ENCODE peak calls at places on chromosomes 12 and 14, in ten cellular contexts. A is activated T-helper 1 cell treated with Interleukin-2 at 50 U/mL for 16 hours; Y is left ventricle myocardium superior; K is effector memory CD8-positive, alpha-beta T cell; N is uterus; U is NCI-H69; D is activated T-cell treated with anti-CD3 and anti-CD28 coated beads for 1 hour; C is HCT116; L is ELR; P is transverse colon. H is an unnamed sample.
A peak's percentile ranks its signal among the peaks of the same experiment; 100 is the strongest.

GRCh38 chr14:94157195-94157594 is 16.9 kb upstream of the PPP4R4 start:
- DNase-seq in A (no peak), Y (no peak), K (no peak), N (no peak), U (peak; percentile 77), D (no peak), C (no peak), L (no peak), P (no peak), H (no peak)

GRCh38 chr12:111056618-111057521 is 136.5 kb upstream of the MYL2 start:
- DNase-seq in A (peak; percentile 47), Y (no peak), K (peak; percentile 43), N (no peak), U (peak; percentile 47), D (peak; percentile 34), C (no peak), L (no peak), P (peak; percentile 22), H (no peak)

GRCh38 chr12:59850268-59850667 is 254.4 kb downstream of the SLC16A7 start:
- DNase-seq in A (no peak), Y (no peak), K (no peak), N (no peak), U (no peak), D (no peak), C (no peak), L (no peak), P (no peak), H (no peak)

GRCh38 chr12:52496590-52497071 is 3.6 kb upstream of the KRT6A start:
- DNase-seq in A (no peak), Y (no peak), K (no peak), N (peak; percentile 44), U (no peak), D (no peak), C (peak; percentile 80), L (peak; percentile 76), P (no peak), H (no peak)

GRCh38 chr12:27618836-27619235 is 77.4 kb upstream of the REP15 start:
- DNase-seq in A (no peak), Y (no peak), K (no peak), N (no peak), U (no peak), D (no peak), C (no peak), L (no peak), P (no peak), H (no peak)

GRCh38 chr12:44921736-44922135 is 45.6 kb upstream of the NELL2 start:
- DNase-seq in A (no peak), Y (no peak), K (no peak), N (no peak), U (no peak), D (no peak), C (no peak), L (no peak), P (no peak), H (no peak)

GRCh38 chr14:100317897-100318808 is 5.0 kb upstream of the SLC25A47 start:
- DNase-seq in A (peak; percentile 60), Y (peak; percentile 91), K (peak; percentile 75), N (peak; percentile 76), U (peak; percentile 40), D (peak; percentile 66), C (peak; percentile 35), L (peak; percentile 50), P (peak; percentile 78), H (no peak)

GRCh38 chr12:34219046-34219770 is 196.9 kb downstream of the ALG10 start:
- DNase-seq in A (no peak), Y (no peak), K (no peak), N (no peak), U (no peak), D (peak; percentile 2), C (no peak), L (no peak), P (no peak), H (no peak)

GRCh38 chr14:50260511-50260910 is 29.1 kb upstream of the SOS2 start:
- DNase-seq in A (no peak), Y (no peak), K (no peak), N (no peak), U (peak; percentile 54), D (no peak), C (peak; percentile 3), L (peak; percentile 62), P (no peak), H (no peak)

GRCh38 chr14:65780566-65780965 is 368.0 kb downstream of the FUT8 start:
- DNase-seq in A (no peak), Y (no peak), K (no peak), N (no peak), U (peak; percentile 64), D (no peak), C (no peak), L (no peak), P (no peak), H (no peak)

GRCh38 chr12:120361506-120362208 is 7.3 kb downstream of the MSI1 start:
- DNase-seq in A (no peak), Y (peak; percentile 76), K (no peak), N (peak; percentile 45), U (peak; percentile 99), D (no peak), C (no peak), L (peak; percentile 24), P (peak; percentile 28), H (peak; percentile 92)

GRCh38 chr14:44369401-44370123 is 137.5 kb downstream of the FSCB start:
- DNase-seq in A (no peak), Y (no peak), K (no peak), N (no peak), U (peak; percentile 60), D (no peak), C (no peak), L (no peak), P (no peak), H (no peak)

GRCh38 chr12:124754949-124755800 is 108.5 kb downstream of the SCARB1 start:
- DNase-seq in A (no peak), Y (peak; percentile 91), K (peak; percentile 44), N (peak; percentile 88), U (peak; percentile 98), D (no peak), C (no peak), L (peak; percentile 29), P (peak; percentile 73), H (peak; percentile 87)

GRCh38 chr12:116183741-116184141 is 93.8 kb downstream of the MED13L start:
- DNase-seq in A (no peak), Y (no peak), K (no peak), N (no peak), U (no peak), D (no peak), C (no peak), L (peak; percentile 25), P (no peak), H (no peak)

GRCh38 chr12:124077730-124078129 is 104.7 kb downstream of the ZNF664 start:
- DNase-seq in A (no peak), Y (no peak), K (no peak), N (no peak), U (no peak), D (no peak), C (no peak), L (no peak), P (no peak), H (no peak)

GRCh38 chr14:51342226-51342625 is 102.2 kb downstream of the TMX1 start:
- DNase-seq in A (no peak), Y (no peak), K (no peak), N (no peak), U (peak; percentile 41), D (no peak), C (no peak), L (peak; percentile 85), P (no peak), H (no peak)

GRCh38 chr12:76313289-76313688 is 34.9 kb downstream of the BBS10 start:
- DNase-seq in A (no peak), Y (no peak), K (no peak), N (no peak), U (peak; percentile 37), D (no peak), C (no peak), L (no peak), P (no peak), H (no peak)

GRCh38 chr12:97148941-97149559 is 242.0 kb downstream of the NEDD1 start:
- DNase-seq in A (peak; percentile 3), Y (peak; percentile 55), K (peak; percentile 8), N (no peak), U (peak; percentile 87), D (peak; percentile 14), C (peak; percentile 29), L (peak; percentile 48), P (peak; percentile 47), H (no peak)

GRCh38 chr12:110222433-110222832 is 58.6 kb upstream of the ATP2A2 start:
- DNase-seq in A (no peak), Y (no peak), K (no peak), N (no peak), U (no peak), D (no peak), C (no peak), L (no peak), P (no peak), H (no peak)

GRCh38 chr12:69055706-69056105 is 122.7 kb upstream of the CPM start:
- DNase-seq in A (no peak), Y (no peak), K (no peak), N (no peak), U (no peak), D (no peak), C (no peak), L (no peak), P (no peak), H (no peak)

GRCh38 chr12:89862511-89863331 is 154.1 kb upstream of the ATP2B1 start:
- DNase-seq in A (no peak), Y (no peak), K (peak; percentile 45), N (no peak), U (peak; percentile 16), D (no peak), C (no peak), L (peak; percentile 30), P (peak; percentile 42), H (no peak)

GRCh38 chr12:29155079-29155478 is 6.0 kb downstream of the FAR2 start:
- DNase-seq in A (no peak), Y (no peak), K (no peak), N (no peak), U (no peak), D (no peak), C (no peak), L (no peak), P (no peak), H (no peak)

GRCh38 chr14:105091335-105092123 is 26.3 kb upstream of the GPR132 start:
- DNase-seq in A (no peak), Y (peak; percentile 90), K (no peak), N (peak; percentile 64), U (peak; percentile 86), D (no peak), C (peak; percentile 77), L (no peak), P (peak; percentile 94), H (peak; percentile 85)

GRCh38 chr14:28770574-28770973 is 4.0 kb downstream of the FOXG1 start:
- DNase-seq in A (no peak), Y (no peak), K (no peak), N (no peak), U (no peak), D (no peak), C (no peak), L (no peak), P (no peak), H (no peak)

GRCh38 chr12:102702447-102703114 is 214.5 kb downstream of the PAH start:
- DNase-seq in A (no peak), Y (no peak), K (no peak), N (peak; percentile 31), U (peak; percentile 21), D (no peak), C (peak; percentile 36), L (peak; percentile 74), P (peak; percentile 29), H (no peak)

GRCh38 chr12:129723260-129723659 is 180.6 kb downstream of the TMEM132D start:
- DNase-seq in A (no peak), Y (no peak), K (no peak), N (no peak), U (no peak), D (no peak), C (no peak), L (no peak), P (no peak), H (no peak)

GRCh38 chr14:101225116-101225728 is 321.7 kb upstream of the RTL1 start:
- DNase-seq in A (no peak), Y (no peak), K (no peak), N (no peak), U (no peak), D (no peak), C (no peak), L (no peak), P (no peak), H (peak; percentile 82)

GRCh38 chr12:112616469-112617190 is 174.9 kb upstream of the RPH3A start:
- DNase-seq in A (no peak), Y (no peak), K (no peak), N (no peak), U (peak; percentile 39), D (no peak), C (no peak), L (no peak), P (no peak), H (no peak)